ENCODE peak calls at places on chromosomes 11 and 22, in nine cellular contexts. G is heart right ventricle; D is body of pancreas; U is hepatocyte; T is HCT116; A is mammary epithelial cell; M is CD4-positive, alpha-beta memory T cell; L is H9; R is HAP-1. Y is an unnamed sample. For H3K9me3 and H3K4me1, the result is how much of the 10 kb centered on the place peaks cover.

GRCh38 chr11:79864882-79865281 is 424.1 kb upstream of the TENM4 start:
- DNase-seq in A (no peak), L (no peak), T (no peak), U (peak), M (no peak), R (no peak), D (no peak), G (no peak), Y (no peak)

GRCh38 chr22:40922484-40923303 is 28.5 kb upstream of the RBX1 start:
- DNase-seq in A (peak), M (no peak), U (peak), R (peak), G (no peak), T (peak), L (no peak), D (no peak), Y (peak)

GRCh38 chr11:118091690-118092089 is 4.9 kb upstream of the SMIM35 start:
- DNase-seq in D (no peak), L (no peak), M (no peak), G (no peak), T (no peak), A (no peak), U (no peak), R (no peak), Y (no peak)

GRCh38 chr11:77075425-77075905 is 8.7 kb downstream of the CAPN5 start:
- DNase-seq in T (no peak), U (peak), R (no peak), D (no peak), M (no peak), G (no peak), L (no peak), A (no peak), Y (no peak)

GRCh38 chr11:72954860-72955259 is 140.6 kb downstream of the ATG16L2 start:
- DNase-seq in M (no peak), U (no peak), L (no peak), G (no peak), D (no peak), A (no peak), T (no peak), R (no peak), Y (no peak)

GRCh38 chr11:102489469-102490145 is 37.0 kb upstream of the TMEM123 start:
- DNase-seq in G (no peak), T (no peak), D (no peak), R (no peak), M (no peak), A (no peak), U (no peak), L (no peak), Y (no peak)

GRCh38 chr11:1810761-1811160 is 24.0 kb upstream of the SYT8 start:
- DNase-seq in M (no peak), R (no peak), D (no peak), U (no peak), G (no peak), L (no peak), A (no peak), T (no peak), Y (no peak)

GRCh38 chr22:24437091-24437490 is 9.7 kb downstream of the ADORA2A start:
- DNase-seq in T (no peak), R (no peak), A (no peak), G (no peak), L (no peak), D (no peak), U (no peak), M (no peak), Y (no peak)

GRCh38 chr11:12205330-12205729 is 94.9 kb downstream of the MICAL2 start:
- DNase-seq in M (no peak), G (no peak), L (no peak), R (no peak), A (no peak), U (no peak), D (no peak), T (no peak), Y (no peak)

GRCh38 chr11:45156731-45157130 is 10.3 kb downstream of the PRDM11 start:
- DNase-seq in T (no peak), R (no peak), A (no peak), U (no peak), G (no peak), D (no peak), L (no peak), M (no peak), Y (no peak)

GRCh38 chr11:122642472-122642922 is 13.0 kb upstream of the UBASH3B start:
- DNase-seq in M (no peak), A (peak), U (peak), D (no peak), R (no peak), T (peak), G (no peak), L (no peak), Y (no peak)

GRCh38 chr11:126410649-126411048 is 55.2 kb downstream of the ST3GAL4 start:
- DNase-seq in R (no peak), U (no peak), M (no peak), T (no peak), G (peak), L (no peak), A (no peak), D (no peak), Y (no peak)

GRCh38 chr11:109076870-109077269 is 345.1 kb upstream of the C11orf87 start:
- DNase-seq in A (no peak), G (no peak), R (no peak), T (no peak), U (no peak), L (no peak), M (no peak), D (no peak), Y (no peak)

GRCh38 chr22:36443198-36443770 is 38.2 kb downstream of the TXN2 start:
- DNase-seq in G (no peak), M (no peak), A (no peak), U (no peak), L (no peak), R (no peak), D (no peak), T (no peak), Y (peak)

GRCh38 chr11:4748435-4748834 is 21.3 kb downstream of the OR51F1 start:
- DNase-seq in M (no peak), A (peak), L (no peak), R (no peak), T (no peak), D (no peak), G (no peak), U (no peak), Y (no peak)

GRCh38 chr22:41909290-41910049 is 5.4 kb downstream of the SHISA8 start:
- DNase-seq in L (peak), G (no peak), D (no peak), T (no peak), R (no peak), M (no peak), U (no peak), A (no peak), Y (no peak)

GRCh38 chr11:2930705-2931415 is 1.6 kb upstream of the PHLDA2 start:
- DNase-seq in R (no peak), U (peak), D (peak), G (peak), M (no peak), A (peak), T (peak), L (peak), Y (no peak)

GRCh38 chr11:45423475-45424081 is 137.4 kb upstream of the SYT13 start:
- DNase-seq in R (no peak), T (no peak), G (no peak), L (no peak), M (no peak), A (no peak), U (no peak), D (no peak), Y (no peak)

GRCh38 chr22:28008649-28009048 is 89.6 kb upstream of the PITPNB start:
- DNase-seq in T (no peak), A (no peak), R (no peak), M (no peak), U (no peak), G (no peak), L (no peak), D (no peak), Y (no peak)

DNA sequence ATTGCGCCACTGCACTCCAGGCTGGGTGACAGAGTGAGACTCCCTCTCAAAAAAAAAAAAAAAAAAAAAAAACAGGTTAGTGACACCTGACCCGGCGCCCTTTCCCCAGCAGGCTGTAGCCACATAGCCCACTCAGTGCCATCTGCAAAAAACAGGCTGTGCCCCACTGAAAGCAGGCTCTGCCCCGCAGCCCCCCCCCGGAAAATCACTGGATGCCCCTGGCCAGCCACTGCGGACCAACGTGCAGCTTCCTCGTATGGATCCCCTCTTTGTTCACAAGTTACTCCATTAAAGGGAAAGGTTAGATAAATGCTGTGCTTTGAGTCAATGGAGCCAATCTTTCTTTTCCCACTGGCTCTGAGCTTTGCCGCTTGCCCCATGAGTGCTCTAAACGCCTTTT is 660.3 kb downstream of the TBC1D22A start:
- DNase-seq in R (no peak), U (no peak), A (no peak), M (no peak), T (no peak), L (no peak), G (no peak), D (no peak), Y (no peak)
- H3K9me3 ChIP-seq in R (under half), U (under half), A (under half), M (under half), T (under half), L (half or more), G (under half), D (under half), Y (under half)

DNA sequence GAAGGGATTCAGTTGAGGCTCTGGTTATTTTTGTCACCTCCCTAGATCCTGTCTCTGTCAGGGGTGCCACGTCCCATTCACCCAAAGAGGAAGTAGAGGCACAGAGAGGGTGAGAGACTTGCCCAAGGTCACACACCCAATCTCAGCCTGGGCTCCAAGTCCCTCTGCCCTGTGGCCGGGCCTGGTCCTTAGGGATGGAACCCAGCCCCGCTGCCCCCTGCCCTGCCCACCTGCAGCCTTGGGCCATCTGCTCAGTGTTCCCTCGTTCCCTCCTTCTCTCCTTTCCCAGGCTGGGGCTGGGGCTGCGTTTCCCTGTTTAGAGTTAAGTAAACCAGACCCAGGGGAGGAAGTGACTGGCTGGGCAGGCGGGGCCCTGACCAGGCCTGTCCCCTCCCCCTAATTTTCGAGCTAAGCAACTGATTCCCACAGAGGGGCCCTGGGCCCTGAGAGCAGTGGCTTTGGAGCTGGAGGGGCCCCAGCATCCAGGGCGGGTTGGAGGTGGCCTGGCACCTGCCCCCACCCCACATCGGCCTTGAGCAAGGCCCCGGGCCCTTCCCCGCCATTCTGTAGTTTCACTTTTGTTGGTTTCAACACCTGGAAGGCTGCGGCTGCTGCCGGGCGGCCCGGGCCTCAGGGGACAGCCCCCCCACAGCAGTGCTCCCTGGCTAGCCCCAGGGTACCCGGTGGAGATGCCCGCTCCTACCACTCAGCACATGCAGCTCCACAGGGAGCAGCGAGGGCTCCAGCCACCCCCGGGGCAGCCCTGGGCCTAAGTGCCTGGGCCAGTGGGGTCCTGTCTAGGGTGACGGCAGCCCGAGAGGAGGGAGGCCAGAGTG is 1.5 kb downstream of the TCIRG1 start:
- DNase-seq in R (peak), L (peak), M (peak), U (peak), G (peak), T (no peak), A (no peak), D (peak), Y (peak)
- H3K4me1 ChIP-seq in R (under half), L (under half), M (under half), U (under half), G (under half), T (under half), A (under half), D (half or more), Y (under half)

DNA sequence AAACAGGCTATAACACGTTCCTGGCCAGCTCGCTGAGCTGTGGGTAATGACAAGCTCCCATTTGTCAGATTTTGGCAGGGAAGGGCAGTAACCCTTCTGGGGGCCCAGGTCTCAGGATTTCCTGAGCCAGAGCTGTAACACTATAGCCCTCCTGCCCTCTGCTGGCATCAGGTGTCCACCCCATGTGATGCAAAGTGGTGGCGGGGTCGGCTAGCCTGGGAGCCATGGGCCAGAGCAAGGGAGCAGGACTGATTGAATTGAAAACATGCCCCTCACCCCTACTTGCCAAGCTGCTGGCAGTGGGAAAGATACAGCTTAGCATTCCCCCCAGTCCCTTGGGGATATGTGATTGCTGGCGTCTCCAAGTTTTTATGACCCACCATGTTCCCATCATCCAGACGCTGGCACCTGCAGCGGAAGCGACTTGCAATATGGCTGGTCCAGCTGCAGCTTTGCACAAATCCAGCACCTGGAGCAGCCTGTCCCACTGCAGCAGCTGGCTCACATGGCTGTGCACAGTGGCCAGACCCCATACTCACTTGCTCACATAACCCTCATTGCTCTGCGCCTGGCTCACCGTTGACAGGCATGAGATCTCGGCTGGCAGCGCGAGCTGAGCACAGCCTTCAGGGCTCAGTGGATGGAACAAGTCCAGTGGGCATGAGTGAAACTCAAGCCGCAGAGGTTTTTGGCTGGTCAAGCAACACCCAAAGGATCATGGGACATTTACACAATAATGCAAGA is 1147.8 kb downstream of the JRKL start:
- DNase-seq in T (no peak), M (no peak), R (no peak), U (no peak), L (peak), D (no peak), G (no peak), A (no peak), Y (no peak)
- H3K9me3 ChIP-seq in T (under half), M (under half), R (under half), U (under half), L (under half), D (under half), G (under half), A (under half), Y (under half)

GRCh38 chr22:23192133-23192532 is 11.8 kb downstream of the BCR start:
- DNase-seq in A (no peak), L (no peak), G (no peak), T (no peak), M (no peak), U (no peak), R (no peak), D (peak), Y (no peak)
- H3K4me1 ChIP-seq in A (under half), L (under half), G (under half), T (under half), M (under half), U (under half), R (under half), D (under half), Y (under half)

GRCh38 chr22:47457021-47457420 is 694.6 kb downstream of the TBC1D22A start:
- DNase-seq in M (no peak), D (no peak), G (no peak), T (no peak), A (no peak), U (no peak), R (no peak), L (no peak), Y (no peak)

GRCh38 chr22:47457509-47458300 is 695.3 kb downstream of the TBC1D22A start:
- DNase-seq in D (no peak), L (no peak), A (no peak), M (no peak), R (no peak), G (no peak), U (no peak), T (no peak), Y (no peak)

GRCh38 chr22:47456031-47456430 is 693.6 kb downstream of the TBC1D22A start:
- DNase-seq in M (no peak), A (no peak), R (no peak), L (no peak), G (no peak), T (no peak), D (no peak), U (no peak), Y (no peak)

GRCh38 chr22:47460870-47461269 is 698.4 kb downstream of the TBC1D22A start:
- DNase-seq in D (no peak), G (no peak), T (no peak), R (no peak), U (no peak), A (no peak), M (no peak), L (no peak), Y (no peak)

GRCh38 chr22:47458348-47458747 is 695.9 kb downstream of the TBC1D22A start:
- DNase-seq in M (no peak), D (no peak), A (no peak), T (no peak), R (no peak), G (no peak), L (no peak), U (no peak), Y (no peak)
- H3K9me3 ChIP-seq in M (under half), D (under half), A (under half), T (under half), R (under half), G (under half), L (half or more), U (under half), Y (under half)

GRCh38 chr11:64344160-64344559 is 4.2 kb downstream of the CCDC88B start:
- DNase-seq in U (peak), T (no peak), D (no peak), L (no peak), A (no peak), G (no peak), M (no peak), R (no peak), Y (no peak)

GRCh38 chr11:64342869-64343739 is 3.1 kb downstream of the CCDC88B start:
- DNase-seq in G (no peak), U (peak), M (no peak), T (no peak), R (no peak), D (no peak), L (peak), A (no peak), Y (no peak)

GRCh38 chr11:64347171-64347867 is 7.3 kb downstream of the CCDC88B start:
- DNase-seq in M (no peak), D (no peak), A (peak), U (no peak), T (no peak), R (no peak), G (no peak), L (no peak), Y (no peak)

GRCh38 chr11:64343740-64344133 is 3.7 kb downstream of the CCDC88B start:
- DNase-seq in A (no peak), T (no peak), D (peak), L (peak), G (no peak), R (no peak), M (no peak), U (peak), Y (peak)

GRCh38 chr11:64344721-64345120 is 4.7 kb downstream of the CCDC88B start:
- DNase-seq in G (no peak), L (peak), U (peak), R (no peak), M (no peak), D (no peak), T (no peak), A (no peak), Y (no peak)
- H3K4me1 ChIP-seq in G (under half), L (under half), U (under half), R (under half), M (under half), D (under half), T (under half), A (under half), Y (under half)